ENCODE peak calls at places on chromosomes 11 and 22, in four cellular contexts. One of them, this sample, is unnamed.
A peak's percentile ranks its signal among the peaks of the same experiment; 100 is the strongest.

GRCh38 chr11:74169736-74170458 is 905 bp downstream of the C2CD3 start:
- DNase-seq in kidney: no peak
- DNase-seq in A549: no peak
- DNase-seq in psoas muscle: no peak
- DNase-seq in this sample: peak; percentile 5

GRCh38 chr11:20459865-20460264 is 72.3 kb downstream of the PRMT3 start:
- DNase-seq in kidney: no peak
- DNase-seq in A549: no peak
- DNase-seq in psoas muscle: no peak
- DNase-seq in this sample: peak; percentile 58

GRCh38 chr11:46296520-46297448 is 19.3 kb downstream of the CREB3L1 start:
- DNase-seq in kidney: peak; percentile 68
- DNase-seq in A549: no peak
- DNase-seq in psoas muscle: peak; percentile 65
- DNase-seq in this sample: no peak

GRCh38 chr22:37843746-37844089 is 416 bp downstream of the ANKRD54 start:
- DNase-seq in kidney: no peak
- DNase-seq in A549: no peak
- DNase-seq in psoas muscle: peak; percentile 78
- DNase-seq in this sample: peak; percentile 36

GRCh38 chr11:109089144-109089543 is 332.8 kb upstream of the C11orf87 start:
- DNase-seq in kidney: no peak
- DNase-seq in A549: no peak
- DNase-seq in psoas muscle: no peak
- DNase-seq in this sample: no peak

GRCh38 chr11:17405232-17406005 is 17.0 kb upstream of the KCNJ11 start:
- DNase-seq in kidney: peak; percentile 95
- DNase-seq in A549: peak; percentile 64
- DNase-seq in psoas muscle: peak; percentile 95
- DNase-seq in this sample: peak; percentile 70

GRCh38 chr11:123137496-123138270 is 57.4 kb downstream of the CLMP start:
- DNase-seq in kidney: peak; percentile 97
- DNase-seq in A549: no peak
- DNase-seq in psoas muscle: peak; percentile 84
- DNase-seq in this sample: no peak

GRCh38 chr11:12724301-12725046 is 50.3 kb downstream of the TEAD1 start:
- DNase-seq in kidney: peak; percentile 88
- DNase-seq in A549: peak; percentile 88
- DNase-seq in psoas muscle: peak; percentile 66
- DNase-seq in this sample: peak; percentile 96

GRCh38 chr11:44593194-44593593 is 27.7 kb downstream of the CD82 start:
- DNase-seq in kidney: no peak
- DNase-seq in A549: no peak
- DNase-seq in psoas muscle: peak; percentile 91
- DNase-seq in this sample: no peak

GRCh38 chr11:86692317-86692716 is 19.9 kb upstream of the ME3 start:
- DNase-seq in kidney: no peak
- DNase-seq in A549: no peak
- DNase-seq in psoas muscle: no peak
- DNase-seq in this sample: no peak

GRCh38 chr11:119376197-119376847 is 5.2 kb downstream of the USP2 start:
- DNase-seq in kidney: peak; percentile 73
- DNase-seq in A549: no peak
- DNase-seq in psoas muscle: peak; percentile 86
- DNase-seq in this sample: no peak

GRCh38 chr22:38506118-38506962 is at the start of gene DDX17:
- DNase-seq in kidney: peak; percentile 97
- DNase-seq in A549: peak; percentile 91
- DNase-seq in psoas muscle: peak; percentile 95
- DNase-seq in this sample: peak; percentile 98

GRCh38 chr11:105719073-105719846 is 109.4 kb downstream of the GRIA4 start:
- DNase-seq in kidney: no peak
- DNase-seq in A549: peak; percentile 37
- DNase-seq in psoas muscle: no peak
- DNase-seq in this sample: no peak

GRCh38 chr22:31332886-31333285 is 13.3 kb downstream of the PATZ1 start:
- DNase-seq in kidney: no peak
- DNase-seq in A549: no peak
- DNase-seq in psoas muscle: no peak
- DNase-seq in this sample: no peak

GRCh38 chr22:46025973-46026906 is 49.3 kb upstream of the WNT7B start:
- DNase-seq in kidney: peak; percentile 59
- DNase-seq in A549: no peak
- DNase-seq in psoas muscle: no peak
- DNase-seq in this sample: no peak

GRCh38 chr11:102361100-102362021 is 14.3 kb downstream of the BIRC2 start:
- DNase-seq in kidney: peak; percentile 46
- DNase-seq in A549: no peak
- DNase-seq in psoas muscle: no peak
- DNase-seq in this sample: peak; percentile 16

GRCh38 chr11:113546757-113547507 is 71.7 kb upstream of the DRD2 start:
- DNase-seq in kidney: no peak
- DNase-seq in A549: no peak
- DNase-seq in psoas muscle: no peak
- DNase-seq in this sample: no peak

GRCh38 chr11:79018371-79018849 is 422.4 kb downstream of the TENM4 start:
- DNase-seq in kidney: no peak
- DNase-seq in A549: no peak
- DNase-seq in psoas muscle: no peak
- DNase-seq in this sample: no peak

GRCh38 chr11:113311536-113311935 is 2.8 kb upstream of the TTC12 start:
- DNase-seq in kidney: no peak
- DNase-seq in A549: no peak
- DNase-seq in psoas muscle: no peak
- DNase-seq in this sample: no peak

GRCh38 chr22:50191041-50191740 is 5.5 kb downstream of the TRABD start:
- DNase-seq in kidney: peak; percentile 87
- DNase-seq in A549: no peak
- DNase-seq in psoas muscle: no peak
- DNase-seq in this sample: peak; percentile 58

DNA sequence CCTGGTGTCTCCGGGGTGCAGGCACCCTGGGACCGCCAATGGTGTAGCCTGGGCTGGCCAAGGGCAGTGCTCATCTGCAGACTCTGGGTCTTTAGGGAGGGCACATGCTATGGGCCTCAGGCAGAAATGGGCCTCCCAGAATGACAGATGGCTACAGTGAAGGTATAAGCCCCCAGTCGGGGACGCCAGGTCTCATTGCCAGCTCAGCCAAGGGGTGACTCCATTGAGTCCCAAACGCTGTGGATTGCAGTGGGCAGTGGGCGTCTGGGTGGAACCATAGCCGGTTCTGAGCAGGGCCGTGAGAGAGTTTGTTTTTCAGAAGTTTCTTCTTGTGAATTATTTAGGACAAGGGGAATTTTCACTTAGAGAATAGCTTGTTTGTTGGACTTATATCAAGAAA is 516.9 kb downstream of the TBC1D22A start:
- DNase-seq in kidney: peak; percentile 63
- DNase-seq in A549: no peak
- DNase-seq in psoas muscle: no peak
- DNase-seq in this sample: no peak
- H3K9me3 ChIP-seq in kidney: no peaks in the 10 kb centered on the region
- H3K9me3 ChIP-seq in A549: no peaks in the 10 kb centered on the region
- H3K9me3 ChIP-seq in psoas muscle: no peaks in the 10 kb centered on the region
- H3K9me3 ChIP-seq in this sample: no peaks in the 10 kb centered on the region

GRCh38 chr11:10376061-10376460 is 71.2 kb downstream of the ADM start:
- DNase-seq in kidney: no peak
- DNase-seq in A549: no peak
- DNase-seq in psoas muscle: no peak
- DNase-seq in this sample: no peak
- H3K4me1 ChIP-seq in kidney: peaks cover 10% of the 10 kb centered on the region
- H3K4me1 ChIP-seq in A549: peaks cover 11% of the 10 kb centered on the region
- H3K4me1 ChIP-seq in psoas muscle: peaks cover 45% of the 10 kb centered on the region
- H3K4me1 ChIP-seq in this sample: no peaks in the 10 kb centered on the region

DNA sequence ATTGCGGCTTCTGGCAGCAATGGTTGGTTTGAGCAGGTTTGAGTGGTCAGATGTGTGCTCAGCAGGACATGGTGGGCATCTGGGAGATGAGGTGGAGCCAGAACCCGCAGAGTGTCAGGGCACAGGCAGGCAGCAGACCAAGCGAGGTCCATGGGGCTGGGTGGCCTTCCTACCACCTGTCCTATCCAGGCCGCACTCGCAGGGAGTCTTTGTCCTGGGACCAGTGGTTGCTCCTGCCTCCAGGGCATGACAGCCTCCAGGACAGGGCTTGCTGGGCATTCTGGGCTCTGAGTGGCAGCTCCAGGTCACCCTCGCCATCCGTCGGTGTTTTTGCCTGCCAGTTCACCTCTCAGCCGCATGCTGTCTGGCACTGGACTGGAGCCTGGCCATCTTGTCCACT is 919.3 kb downstream of the TBC1D22A start:
- DNase-seq in kidney: no peak
- DNase-seq in A549: no peak
- DNase-seq in psoas muscle: no peak
- DNase-seq in this sample: no peak
- H3K4me3 ChIP-seq in kidney: no peak overlapping the region
- H3K4me3 ChIP-seq in A549: no peak overlapping the region
- H3K4me3 ChIP-seq in psoas muscle: no peak overlapping the region
- H3K4me3 ChIP-seq in this sample: no peak overlapping the region

DNA sequence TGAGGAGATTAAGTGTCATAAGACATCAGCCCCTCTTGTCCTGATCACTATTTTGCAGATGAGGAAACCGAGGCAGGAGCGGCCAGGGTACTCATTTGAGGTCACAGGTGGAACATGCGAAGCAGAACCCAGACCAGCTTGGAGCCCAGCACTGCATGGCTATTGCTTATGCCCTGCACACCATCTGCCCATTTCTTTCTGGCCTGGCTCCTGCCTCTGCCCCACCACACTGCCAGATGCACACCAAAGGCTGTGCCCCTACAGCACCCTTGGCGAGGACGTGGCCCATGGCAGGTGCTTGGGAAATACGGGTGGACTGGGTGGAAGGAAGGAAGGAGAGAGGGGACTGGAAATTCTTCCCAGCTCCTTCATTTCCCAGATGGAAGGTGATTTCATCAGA is 222.9 kb downstream of the CTTN start:
- DNase-seq in kidney: no peak
- DNase-seq in A549: no peak
- DNase-seq in psoas muscle: peak; percentile 12
- DNase-seq in this sample: no peak
- H3K9me3 ChIP-seq in kidney: no peaks in the 10 kb centered on the region
- H3K9me3 ChIP-seq in A549: no peaks in the 10 kb centered on the region
- H3K9me3 ChIP-seq in psoas muscle: no peaks in the 10 kb centered on the region
- H3K9me3 ChIP-seq in this sample: no peaks in the 10 kb centered on the region

This sample was measured in small intestine.